ENCODE peak calls at places on chromosomes 4 and X, in seven cellular contexts. C is mammary epithelial cell, S is H9, P is NCI-H510A, A is right lobe of liver, Q is A172, N is NCI-H1105. U is an unnamed sample.

GRCh38 chr4:1813231-1813630 is 20.1 kb downstream of the FGFR3 start:
- DNase-seq in C (no peak), S (no peak), P (no peak), A (no peak), Q (no peak), N (no peak), U (no peak)

GRCh38 chrX:117990438-117990837 is 126.2 kb downstream of the KLHL13 start:
- DNase-seq in C (peak; percentile 85), S (no peak), P (no peak), A (no peak), Q (no peak), N (no peak), U (no peak)

GRCh38 chr4:144421839-144422565 is 224.0 kb upstream of the HHIP start:
- DNase-seq in C (peak; percentile 27), S (no peak), P (no peak), A (no peak), Q (no peak), N (no peak), U (no peak)

GRCh38 chr4:4761128-4761991 is 98.1 kb upstream of the MSX1 start:
- DNase-seq in C (no peak), S (peak; percentile 79), P (no peak), A (no peak), Q (no peak), N (no peak), U (no peak)

GRCh38 chrX:40721489-40722106 is 13.7 kb downstream of the MED14 start:
- DNase-seq in C (peak; percentile 56), S (no peak), P (no peak), A (no peak), Q (no peak), N (no peak), U (no peak)

GRCh38 chrX:112867570-112867969 is 26.9 kb upstream of the AMOT start:
- DNase-seq in C (peak; percentile 2), S (peak; percentile 52), P (no peak), A (no peak), Q (no peak), N (no peak), U (no peak)

GRCh38 chrX:49106930-49107329 is 16.6 kb downstream of the GPKOW start:
- DNase-seq in C (no peak), S (peak; percentile 35), P (no peak), A (no peak), Q (peak; percentile 14), N (no peak), U (no peak)

GRCh38 chr4:57945298-57945697 is 835.1 kb upstream of the IGFBP7 start:
- DNase-seq in C (no peak), S (no peak), P (no peak), A (no peak), Q (no peak), N (no peak), U (no peak)

GRCh38 chrX:131621650-131622049 is 77.8 kb downstream of the OR13H1 start:
- DNase-seq in C (no peak), S (no peak), P (no peak), A (no peak), Q (peak; percentile 34), N (no peak), U (no peak)

GRCh38 chrX:22325091-22325490 is 52.4 kb downstream of the CBLL2 start:
- DNase-seq in C (no peak), S (no peak), P (no peak), A (no peak), Q (no peak), N (no peak), U (no peak)

GRCh38 chr4:23567338-23567737 is 322.5 kb downstream of the PPARGC1A start:
- DNase-seq in C (no peak), S (no peak), P (no peak), A (no peak), Q (no peak), N (no peak), U (no peak)

GRCh38 chr4:154503598-154503997 is 12.0 kb upstream of the DCHS2 start:
- DNase-seq in C (peak; percentile 28), S (no peak), P (no peak), A (no peak), Q (peak; percentile 18), N (no peak), U (no peak)

GRCh38 chr4:178296669-178297068 is 854.4 kb upstream of the AGA start:
- DNase-seq in C (no peak), S (no peak), P (no peak), A (no peak), Q (peak; percentile 13), N (no peak), U (no peak)